ENCODE peak calls at places on chromosomes 6 and 20, in seven cellular contexts. One of them, this sample, is unnamed.

GRCh38 chr6:5996701-5997419 is 9.9 kb downstream of the NRN1 start:
- DNase-seq in psoas muscle: no peak
- DNase-seq in neural progenitor cell: peak; percentile 66
- DNase-seq in iris pigment epithelial cell: peak; percentile 14
- DNase-seq in SHP77: peak; percentile 47
- DNase-seq in HCT116: no peak
- DNase-seq in NCI-H1436: peak; percentile 34
- DNase-seq in this sample: no peak

GRCh38 chr20:34369265-34369664 is 6.2 kb downstream of the ITCH start:
- DNase-seq in psoas muscle: no peak
- DNase-seq in neural progenitor cell: no peak
- DNase-seq in iris pigment epithelial cell: no peak
- DNase-seq in SHP77: no peak
- DNase-seq in HCT116: no peak
- DNase-seq in NCI-H1436: no peak
- DNase-seq in this sample: no peak

GRCh38 chr6:56091159-56091869 is 156.1 kb downstream of the COL21A1 start:
- DNase-seq in psoas muscle: no peak
- DNase-seq in neural progenitor cell: no peak
- DNase-seq in iris pigment epithelial cell: peak; percentile 95
- DNase-seq in SHP77: no peak
- DNase-seq in HCT116: peak; percentile 26
- DNase-seq in NCI-H1436: no peak
- DNase-seq in this sample: peak; percentile 87

GRCh38 chr6:44652551-44652950 is 265.0 kb downstream of the CDC5L start:
- DNase-seq in psoas muscle: no peak
- DNase-seq in neural progenitor cell: no peak
- DNase-seq in iris pigment epithelial cell: no peak
- DNase-seq in SHP77: no peak
- DNase-seq in HCT116: no peak
- DNase-seq in NCI-H1436: no peak
- DNase-seq in this sample: no peak

GRCh38 chr6:155050311-155050710 is 55.2 kb downstream of the TIAM2 start:
- DNase-seq in psoas muscle: no peak
- DNase-seq in neural progenitor cell: no peak
- DNase-seq in iris pigment epithelial cell: peak; percentile 86
- DNase-seq in SHP77: no peak
- DNase-seq in HCT116: no peak
- DNase-seq in NCI-H1436: no peak
- DNase-seq in this sample: no peak

GRCh38 chr20:58854638-58855471 is 2.3 kb downstream of the GNAS start:
- DNase-seq in psoas muscle: no peak
- DNase-seq in neural progenitor cell: peak; percentile 56
- DNase-seq in iris pigment epithelial cell: no peak
- DNase-seq in SHP77: no peak
- DNase-seq in HCT116: no peak
- DNase-seq in NCI-H1436: no peak
- DNase-seq in this sample: no peak

GRCh38 chr6:156190270-156190669 is 586.9 kb upstream of the ARID1B start:
- DNase-seq in psoas muscle: no peak
- DNase-seq in neural progenitor cell: no peak
- DNase-seq in iris pigment epithelial cell: no peak
- DNase-seq in SHP77: peak; percentile 91
- DNase-seq in HCT116: no peak
- DNase-seq in NCI-H1436: no peak
- DNase-seq in this sample: no peak

GRCh38 chr20:47380481-47380880 is 24.0 kb upstream of the ZMYND8 start:
- DNase-seq in psoas muscle: no peak
- DNase-seq in neural progenitor cell: no peak
- DNase-seq in iris pigment epithelial cell: peak; percentile 67
- DNase-seq in SHP77: no peak
- DNase-seq in HCT116: no peak
- DNase-seq in NCI-H1436: no peak
- DNase-seq in this sample: no peak

GRCh38 chr20:10986586-10986985 is 312.8 kb upstream of the JAG1 start:
- DNase-seq in psoas muscle: no peak
- DNase-seq in neural progenitor cell: peak; percentile 8
- DNase-seq in iris pigment epithelial cell: peak; percentile 35
- DNase-seq in SHP77: no peak
- DNase-seq in HCT116: no peak
- DNase-seq in NCI-H1436: no peak
- DNase-seq in this sample: peak; percentile 91

GRCh38 chr20:25226433-25227316 is 21.2 kb upstream of the PYGB start:
- DNase-seq in psoas muscle: peak; percentile 38
- DNase-seq in neural progenitor cell: no peak
- DNase-seq in iris pigment epithelial cell: no peak
- DNase-seq in SHP77: no peak
- DNase-seq in HCT116: no peak
- DNase-seq in NCI-H1436: no peak
- DNase-seq in this sample: no peak

GRCh38 chr6:158774734-158775449 is 44.3 kb downstream of the EZR start:
- DNase-seq in psoas muscle: no peak
- DNase-seq in neural progenitor cell: no peak
- DNase-seq in iris pigment epithelial cell: no peak
- DNase-seq in SHP77: no peak
- DNase-seq in HCT116: no peak
- DNase-seq in NCI-H1436: no peak
- DNase-seq in this sample: no peak

GRCh38 chr6:854405-855073 is 161.6 kb upstream of the EXOC2 start:
- DNase-seq in psoas muscle: no peak
- DNase-seq in neural progenitor cell: no peak
- DNase-seq in iris pigment epithelial cell: peak; percentile 47
- DNase-seq in SHP77: no peak
- DNase-seq in HCT116: no peak
- DNase-seq in NCI-H1436: no peak
- DNase-seq in this sample: peak; percentile 15

GRCh38 chr6:44667668-44668390 is 280.3 kb downstream of the CDC5L start:
- DNase-seq in psoas muscle: no peak
- DNase-seq in neural progenitor cell: peak; percentile 61
- DNase-seq in iris pigment epithelial cell: no peak
- DNase-seq in SHP77: no peak
- DNase-seq in HCT116: peak; percentile 29
- DNase-seq in NCI-H1436: no peak
- DNase-seq in this sample: no peak

GRCh38 chr20:24730750-24731149 is 218.3 kb upstream of the CST7 start:
- DNase-seq in psoas muscle: no peak
- DNase-seq in neural progenitor cell: no peak
- DNase-seq in iris pigment epithelial cell: no peak
- DNase-seq in SHP77: no peak
- DNase-seq in HCT116: no peak
- DNase-seq in NCI-H1436: no peak
- DNase-seq in this sample: no peak

GRCh38 chr6:57068066-57068465 is 21.6 kb downstream of the KIAA1586 start:
- DNase-seq in psoas muscle: no peak
- DNase-seq in neural progenitor cell: no peak
- DNase-seq in iris pigment epithelial cell: peak; percentile 64
- DNase-seq in SHP77: no peak
- DNase-seq in HCT116: no peak
- DNase-seq in NCI-H1436: no peak
- DNase-seq in this sample: no peak

GRCh38 chr6:25311251-25311910 is 32.2 kb downstream of the CARMIL1 start:
- DNase-seq in psoas muscle: no peak
- DNase-seq in neural progenitor cell: peak; percentile 15
- DNase-seq in iris pigment epithelial cell: peak; percentile 26
- DNase-seq in SHP77: no peak
- DNase-seq in HCT116: peak; percentile 60
- DNase-seq in NCI-H1436: no peak
- DNase-seq in this sample: peak; percentile 28

GRCh38 chr20:55166063-55166462 is 690.7 kb downstream of the DOK5 start:
- DNase-seq in psoas muscle: no peak
- DNase-seq in neural progenitor cell: peak; percentile 91
- DNase-seq in iris pigment epithelial cell: no peak
- DNase-seq in SHP77: peak; percentile 18
- DNase-seq in HCT116: no peak
- DNase-seq in NCI-H1436: no peak
- DNase-seq in this sample: no peak

GRCh38 chr6:168048724-168049025 is 30.3 kb downstream of the FRMD1 start:
- DNase-seq in psoas muscle: no peak
- DNase-seq in neural progenitor cell: no peak
- DNase-seq in iris pigment epithelial cell: no peak
- DNase-seq in SHP77: no peak
- DNase-seq in HCT116: no peak
- DNase-seq in NCI-H1436: no peak
- DNase-seq in this sample: no peak

GRCh38 chr6:140345935-140346334 is 971.5 kb upstream of the CITED2 start:
- DNase-seq in psoas muscle: no peak
- DNase-seq in neural progenitor cell: no peak
- DNase-seq in iris pigment epithelial cell: no peak
- DNase-seq in SHP77: no peak
- DNase-seq in HCT116: no peak
- DNase-seq in NCI-H1436: no peak
- DNase-seq in this sample: no peak

GRCh38 chr6:136069119-136069518 is 181.0 kb downstream of the MTFR2 start:
- DNase-seq in psoas muscle: no peak
- DNase-seq in neural progenitor cell: no peak
- DNase-seq in iris pigment epithelial cell: peak; percentile 86
- DNase-seq in SHP77: no peak
- DNase-seq in HCT116: no peak
- DNase-seq in NCI-H1436: no peak
- DNase-seq in this sample: peak; percentile 75

GRCh38 chr20:57594092-57594911 is 25.9 kb downstream of the ZBP1 start:
- DNase-seq in psoas muscle: peak; percentile 44
- DNase-seq in neural progenitor cell: peak; percentile 76
- DNase-seq in iris pigment epithelial cell: peak; percentile 8
- DNase-seq in SHP77: no peak
- DNase-seq in HCT116: peak; percentile 12
- DNase-seq in NCI-H1436: peak; percentile 25
- DNase-seq in this sample: no peak

GRCh38 chr6:4906293-4906941 is 97.4 kb downstream of the RPP40 start:
- DNase-seq in psoas muscle: no peak
- DNase-seq in neural progenitor cell: no peak
- DNase-seq in iris pigment epithelial cell: no peak
- DNase-seq in SHP77: no peak
- DNase-seq in HCT116: no peak
- DNase-seq in NCI-H1436: no peak
- DNase-seq in this sample: no peak

GRCh38 chr20:57662313-57663240 is 42.4 kb upstream of the ZBP1 start:
- DNase-seq in psoas muscle: no peak
- DNase-seq in neural progenitor cell: no peak
- DNase-seq in iris pigment epithelial cell: no peak
- DNase-seq in SHP77: no peak
- DNase-seq in HCT116: no peak
- DNase-seq in NCI-H1436: no peak
- DNase-seq in this sample: no peak

GRCh38 chr20:38144608-38145093 is 20.4 kb downstream of the TGM2 start:
- DNase-seq in psoas muscle: no peak
- DNase-seq in neural progenitor cell: no peak
- DNase-seq in iris pigment epithelial cell: no peak
- DNase-seq in SHP77: no peak
- DNase-seq in HCT116: no peak
- DNase-seq in NCI-H1436: no peak
- DNase-seq in this sample: no peak

GRCh38 chr20:54458219-54458618 is 17.2 kb upstream of the DOK5 start:
- DNase-seq in psoas muscle: no peak
- DNase-seq in neural progenitor cell: no peak
- DNase-seq in iris pigment epithelial cell: no peak
- DNase-seq in SHP77: no peak
- DNase-seq in HCT116: no peak
- DNase-seq in NCI-H1436: no peak
- DNase-seq in this sample: no peak

GRCh38 chr20:24100370-24101011 is 111.9 kb upstream of the GGTLC1 start:
- DNase-seq in psoas muscle: peak; percentile 36
- DNase-seq in neural progenitor cell: peak; percentile 80
- DNase-seq in iris pigment epithelial cell: peak; percentile 43
- DNase-seq in SHP77: peak; percentile 47
- DNase-seq in HCT116: peak; percentile 18
- DNase-seq in NCI-H1436: peak; percentile 13
- DNase-seq in this sample: peak; percentile 18

GRCh38 chr20:33654680-33655161 is 7.4 kb upstream of the C20orf144 start:
- DNase-seq in psoas muscle: no peak
- DNase-seq in neural progenitor cell: no peak
- DNase-seq in iris pigment epithelial cell: no peak
- DNase-seq in SHP77: no peak
- DNase-seq in HCT116: no peak
- DNase-seq in NCI-H1436: no peak
- DNase-seq in this sample: no peak

This sample was measured in fibroblast of gingiva.